ENCODE peak calls at places on chromosome 9, in six cellular contexts. I, X, M, Q, Y and E are unnamed samples.

GRCh38 chr9:108108802-108109448 is 619.4 kb upstream of the KLF4 start:
- DNase-seq in I (peak; percentile 83), X (no peak), M (no peak), Q (peak; percentile 28), Y (no peak), E (no peak)

GRCh38 chr9:101528015-101528414 is 5.6 kb upstream of the RNF20 start:
- DNase-seq in I (no peak), X (no peak), M (no peak), Q (no peak), Y (no peak), E (no peak)

GRCh38 chr9:130030821-130031481 is 12.0 kb downstream of the FNBP1 start:
- DNase-seq in I (no peak), X (no peak), M (no peak), Q (no peak), Y (no peak), E (no peak)

GRCh38 chr9:134005381-134005780 is 13.3 kb upstream of the VAV2 start:
- DNase-seq in I (no peak), X (no peak), M (no peak), Q (no peak), Y (no peak), E (no peak)

GRCh38 chr9:135821116-135821515 is 86.2 kb downstream of the CAMSAP1 start:
- DNase-seq in I (no peak), X (no peak), M (no peak), Q (no peak), Y (no peak), E (no peak)

GRCh38 chr9:18606281-18606680 is 132.3 kb downstream of the ADAMTSL1 start:
- DNase-seq in I (no peak), X (peak; percentile 62), M (no peak), Q (no peak), Y (no peak), E (no peak)

GRCh38 chr9:137295313-137296213 is 6.5 kb downstream of the NRARP start:
- DNase-seq in I (no peak), X (peak; percentile 17), M (no peak), Q (no peak), Y (no peak), E (no peak)

GRCh38 chr9:30160570-30160969 is 2223.9 kb upstream of the ACO1 start:
- DNase-seq in I (no peak), X (no peak), M (no peak), Q (no peak), Y (peak; percentile 21), E (no peak)

GRCh38 chr9:112846528-112847488 is 43.9 kb downstream of the SLC46A2 start:
- DNase-seq in I (peak; percentile 53), X (no peak), M (no peak), Q (peak; percentile 29), Y (peak; percentile 66), E (no peak)

GRCh38 chr9:132210472-132211145 is 48.8 kb downstream of the NTNG2 start:
- DNase-seq in I (peak; percentile 24), X (no peak), M (no peak), Q (no peak), Y (no peak), E (no peak)

GRCh38 chr9:16624356-16624755 is 246.1 kb downstream of the BNC2 start:
- DNase-seq in I (no peak), X (no peak), M (no peak), Q (no peak), Y (no peak), E (no peak)

GRCh38 chr9:95005276-95006141 is 279.0 kb downstream of the AOPEP start:
- DNase-seq in I (peak; percentile 40), X (no peak), M (no peak), Q (peak; percentile 37), Y (no peak), E (peak; percentile 43)

GRCh38 chr9:19461135-19461534 is 52.3 kb downstream of the ACER2 start:
- DNase-seq in I (no peak), X (no peak), M (no peak), Q (no peak), Y (no peak), E (no peak)

GRCh38 chr9:90936380-90936779 is 134.8 kb downstream of the SYK start:
- DNase-seq in I (peak; percentile 32), X (no peak), M (no peak), Q (no peak), Y (no peak), E (no peak)

DNA sequence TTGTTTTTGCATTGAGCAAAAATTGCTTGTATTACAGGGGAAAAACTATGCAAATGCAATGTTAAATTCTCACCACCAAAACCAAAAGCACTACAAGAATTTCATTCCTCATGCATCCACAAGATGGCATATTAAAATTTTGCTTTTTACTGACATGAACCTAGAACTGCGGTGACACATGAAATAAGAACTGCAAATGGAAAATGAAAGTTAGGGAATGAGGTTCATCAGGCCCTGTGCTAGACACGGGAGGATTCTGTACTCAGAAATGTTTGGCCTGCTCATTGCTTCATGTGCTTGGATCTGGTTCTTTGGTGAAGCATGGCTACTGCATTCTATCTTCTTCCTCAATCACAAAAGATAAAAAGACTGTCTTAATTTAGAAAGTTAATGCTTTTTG is 9.1 kb upstream of the RFK start:
- DNase-seq in I (peak; percentile 90), X (peak; percentile 94), M (peak; percentile 89), Q (peak; percentile 85), Y (no peak), E (peak; percentile 92)
- H3K4me3 ChIP-seq in I (peak overlapping the region; percentile 19), X (no peak overlapping the region), M (peak overlapping the region; percentile 30), Q (no peak overlapping the region), Y (peak overlapping the region; percentile 14), E (no peak overlapping the region)

GRCh38 chr9:20601292-20601691 is 21.0 kb downstream of the MLLT3 start:
- DNase-seq in I (no peak), X (no peak), M (no peak), Q (no peak), Y (no peak), E (no peak)
- H3K4me3 ChIP-seq in I (no peak overlapping the region), X (no peak overlapping the region), M (no peak overlapping the region), Q (no peak overlapping the region), Y (no peak overlapping the region), E (no peak overlapping the region)

GRCh38 chr9:106769331-106769730 is 93.6 kb upstream of the ZNF462 start:
- DNase-seq in I (no peak), X (no peak), M (no peak), Q (no peak), Y (no peak), E (peak; percentile 66)

GRCh38 chr9:106775960-106776359 is 87.0 kb upstream of the ZNF462 start:
- DNase-seq in I (no peak), X (no peak), M (no peak), Q (no peak), Y (no peak), E (no peak)

GRCh38 chr9:106773750-106774149 is 89.2 kb upstream of the ZNF462 start:
- DNase-seq in I (no peak), X (no peak), M (no peak), Q (no peak), Y (no peak), E (no peak)

GRCh38 chr9:106772523-106773290 is 90.3 kb upstream of the ZNF462 start:
- DNase-seq in I (no peak), X (peak; percentile 48), M (no peak), Q (peak; percentile 63), Y (no peak), E (peak; percentile 16)

DNA sequence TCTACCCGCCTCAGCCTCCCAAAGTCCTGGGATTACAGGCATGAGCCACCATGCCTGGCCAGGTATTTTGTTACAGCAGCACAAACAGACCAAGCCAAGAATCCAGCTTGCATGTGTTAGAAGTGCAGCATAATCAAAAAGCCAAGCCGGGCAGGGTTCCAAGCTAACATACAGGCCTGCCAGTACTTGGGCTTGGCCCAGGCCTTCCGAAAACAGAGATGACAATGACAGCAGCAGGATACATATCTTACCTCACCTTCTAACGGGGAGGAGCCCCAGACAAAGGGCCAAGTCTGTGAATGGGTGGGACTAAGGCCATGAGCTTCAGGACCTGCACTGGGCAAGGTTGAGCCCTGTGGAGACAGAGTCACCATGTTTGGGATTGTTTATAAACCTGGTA is 91.3 kb upstream of the ZNF462 start:
- DNase-seq in I (no peak), X (no peak), M (no peak), Q (no peak), Y (no peak), E (peak; percentile 13)
- H3K4me3 ChIP-seq in I (no peak overlapping the region), X (no peak overlapping the region), M (no peak overlapping the region), Q (no peak overlapping the region), Y (no peak overlapping the region), E (no peak overlapping the region)

GRCh38 chr9:124292696-124293593 is 35.2 kb downstream of the NEK6 start:
- DNase-seq in I (no peak), X (peak; percentile 62), M (no peak), Q (no peak), Y (no peak), E (no peak)

GRCh38 chr9:124290053-124290581 is 32.4 kb downstream of the NEK6 start:
- DNase-seq in I (no peak), X (no peak), M (no peak), Q (no peak), Y (no peak), E (no peak)

GRCh38 chr9:124290743-124291554 is 33.2 kb downstream of the NEK6 start:
- DNase-seq in I (no peak), X (no peak), M (no peak), Q (no peak), Y (no peak), E (no peak)

GRCh38 chr9:124293712-124294504 is 36.2 kb downstream of the NEK6 start:
- DNase-seq in I (peak; percentile 48), X (no peak), M (no peak), Q (peak; percentile 15), Y (no peak), E (no peak)

DNA sequence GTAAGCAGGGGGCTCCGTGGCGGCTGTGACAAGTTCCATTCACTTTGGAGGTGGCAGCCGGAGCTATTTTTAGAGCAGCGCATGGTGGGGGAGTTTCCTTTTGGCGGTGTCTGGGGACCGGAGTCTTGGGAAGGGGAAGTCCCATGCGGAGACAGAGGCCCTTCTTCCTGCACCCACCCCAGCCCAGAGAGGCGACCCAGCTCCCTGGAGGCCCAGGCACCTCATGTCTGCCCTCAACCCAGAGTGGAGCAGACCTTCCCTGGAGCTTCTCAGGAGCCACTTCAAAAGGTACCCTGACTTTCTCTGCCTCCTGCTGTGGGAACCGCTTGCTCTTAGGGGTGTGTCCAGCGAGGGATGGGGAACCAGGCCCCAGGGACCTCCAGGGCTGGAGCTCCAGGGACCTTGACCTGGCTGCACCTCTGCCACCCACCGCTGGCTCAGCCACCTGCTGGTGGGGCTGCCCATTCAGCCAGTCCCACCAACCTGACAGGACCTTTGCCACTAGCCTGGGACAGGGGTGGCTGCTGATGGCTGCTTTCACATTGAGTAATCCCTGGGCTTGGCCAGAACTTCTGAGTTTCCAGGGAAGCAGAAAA is 34.1 kb downstream of the NEK6 start:
- DNase-seq in I (no peak), X (peak; percentile 15), M (no peak), Q (peak; percentile 21), Y (no peak), E (no peak)
- H3K4me3 ChIP-seq in I (no peak overlapping the region), X (no peak overlapping the region), M (no peak overlapping the region), Q (no peak overlapping the region), Y (peak overlapping the region; percentile 5), E (no peak overlapping the region)